ENCODE peak calls at places on chromosomes 1 and 21, in seven cellular contexts. T is left colon, W is EH, Y is brain pericyte, I is astrocyte of the spinal cord, H is lung microvascular endothelial cell, C is NCI-H2029 treated with DMSO at 0.1 percent for 48 hours. N is an unnamed sample.

GRCh38 chr1:237091691-237092090 is 49.7 kb downstream of the RYR2 start:
- DNase-seq in T (no peak), W (no peak), Y (no peak), I (no peak), H (no peak), C (no peak), N (no peak)

GRCh38 chr1:51956528-51957509 is 33.7 kb downstream of the RAB3B start:
- DNase-seq in T (no peak), W (peak; percentile 77), Y (no peak), I (peak; percentile 38), H (peak; percentile 70), C (peak; percentile 96), N (no peak)

GRCh38 chr21:34807881-34808568 is 139.2 kb downstream of the CLIC6 start:
- DNase-seq in T (no peak), W (peak; percentile 95), Y (peak; percentile 63), I (peak; percentile 93), H (peak; percentile 83), C (no peak), N (peak; percentile 91)

GRCh38 chr1:214328770-214329455 is 48.0 kb downstream of the SMYD2 start:
- DNase-seq in T (peak; percentile 61), W (peak; percentile 84), Y (peak; percentile 47), I (peak; percentile 80), H (peak; percentile 80), C (peak; percentile 57), N (peak; percentile 79)

GRCh38 chr1:213724640-213725536 is 262.9 kb upstream of the PROX1 start:
- DNase-seq in T (peak; percentile 44), W (peak; percentile 59), Y (no peak), I (peak; percentile 17), H (no peak), C (no peak), N (no peak)

GRCh38 chr1:24929091-24929875 is 793 bp downstream of the RUNX3 start:
- DNase-seq in T (no peak), W (peak; percentile 46), Y (no peak), I (no peak), H (peak; percentile 17), C (no peak), N (no peak)

GRCh38 chr1:17475729-17476128 is 36.3 kb upstream of the RCC2 start:
- DNase-seq in T (no peak), W (peak; percentile 91), Y (no peak), I (no peak), H (no peak), C (no peak), N (peak; percentile 29)

GRCh38 chr1:18776777-18777176 is 82.7 kb downstream of the TAS1R2 start:
- DNase-seq in T (no peak), W (no peak), Y (no peak), I (no peak), H (no peak), C (no peak), N (no peak)

GRCh38 chr1:27690205-27690604 is 18.2 kb upstream of the IFI6 start:
- DNase-seq in T (no peak), W (no peak), Y (no peak), I (no peak), H (no peak), C (no peak), N (no peak)

GRCh38 chr1:40307186-40307585 is 9.9 kb downstream of the COL9A2 start:
- DNase-seq in T (no peak), W (no peak), Y (no peak), I (no peak), H (no peak), C (no peak), N (no peak)

GRCh38 chr1:180533571-180533987 is 25.2 kb upstream of the OVAAL start:
- DNase-seq in T (peak; percentile 44), W (peak; percentile 66), Y (no peak), I (peak; percentile 57), H (peak; percentile 65), C (peak; percentile 75), N (peak; percentile 43)

N was measured in brain microvascular endothelial cell.